ENCODE peak calls at places on chromosomes 2 and 18, in seven cellular contexts. E, F, U, V, C, D and L are unnamed samples.
A peak's percentile ranks its signal among the peaks of the same experiment; 100 is the strongest.

GRCh38 chr18:74378179-74378682 is 62.6 kb downstream of the C18orf63 start:
- DNase-seq in E (no peak), F (no peak), U (no peak), V (no peak), C (no peak), D (peak; percentile 17), L (no peak)

GRCh38 chr2:234071664-234072063 is 21.2 kb downstream of the SPP2 start:
- DNase-seq in E (peak; percentile 1), F (no peak), U (no peak), V (no peak), C (no peak), D (no peak), L (no peak)

GRCh38 chr2:211390506-211390905 is 834.1 kb downstream of the CPS1 start:
- DNase-seq in E (no peak), F (peak; percentile 47), U (no peak), V (no peak), C (no peak), D (no peak), L (no peak)

GRCh38 chr2:176398783-176399182 is 129.5 kb downstream of the MTX2 start:
- DNase-seq in E (no peak), F (no peak), U (peak; percentile 59), V (no peak), C (no peak), D (no peak), L (no peak)

GRCh38 chr2:107263596-107264090 is 377.7 kb upstream of the ST6GAL2 start:
- DNase-seq in E (no peak), F (no peak), U (no peak), V (no peak), C (no peak), D (no peak), L (no peak)

GRCh38 chr2:127175406-127175805 is 44.7 kb downstream of the CYP27C1 start:
- DNase-seq in E (no peak), F (no peak), U (peak; percentile 25), V (no peak), C (no peak), D (no peak), L (peak; percentile 72)

GRCh38 chr2:234252766-234253165 is 202.3 kb downstream of the SPP2 start:
- DNase-seq in E (no peak), F (no peak), U (no peak), V (no peak), C (no peak), D (no peak), L (no peak)

GRCh38 chr2:71277536-71278103 is 50.7 kb upstream of the PAIP2B start:
- DNase-seq in E (peak; percentile 40), F (peak; percentile 87), U (peak; percentile 58), V (peak; percentile 34), C (peak; percentile 82), D (peak; percentile 52), L (peak; percentile 35)

GRCh38 chr2:69559696-69560482 is 83.7 kb downstream of the AAK1 start:
- DNase-seq in E (peak; percentile 56), F (peak; percentile 81), U (peak; percentile 80), V (peak; percentile 66), C (peak; percentile 94), D (peak; percentile 66), L (peak; percentile 72)

GRCh38 chr2:200944467-200945394 is 18.7 kb downstream of the ORC2 start:
- DNase-seq in E (no peak), F (no peak), U (peak; percentile 98), V (peak; percentile 95), C (no peak), D (no peak), L (peak; percentile 66)

GRCh38 chr18:79579807-79580480 is 99.7 kb upstream of the CTDP1 start:
- DNase-seq in E (no peak), F (no peak), U (no peak), V (no peak), C (no peak), D (no peak), L (no peak)

GRCh38 chr18:57819671-57820460 is 16.8 kb upstream of the ATP8B1 start:
- DNase-seq in E (no peak), F (no peak), U (peak; percentile 90), V (peak; percentile 48), C (peak; percentile 16), D (no peak), L (peak; percentile 84)

GRCh38 chr18:73895701-73896100 is 251.9 kb downstream of the FBXO15 start:
- DNase-seq in E (no peak), F (no peak), U (peak; percentile 93), V (no peak), C (peak; percentile 59), D (no peak), L (peak; percentile 51)

DNA sequence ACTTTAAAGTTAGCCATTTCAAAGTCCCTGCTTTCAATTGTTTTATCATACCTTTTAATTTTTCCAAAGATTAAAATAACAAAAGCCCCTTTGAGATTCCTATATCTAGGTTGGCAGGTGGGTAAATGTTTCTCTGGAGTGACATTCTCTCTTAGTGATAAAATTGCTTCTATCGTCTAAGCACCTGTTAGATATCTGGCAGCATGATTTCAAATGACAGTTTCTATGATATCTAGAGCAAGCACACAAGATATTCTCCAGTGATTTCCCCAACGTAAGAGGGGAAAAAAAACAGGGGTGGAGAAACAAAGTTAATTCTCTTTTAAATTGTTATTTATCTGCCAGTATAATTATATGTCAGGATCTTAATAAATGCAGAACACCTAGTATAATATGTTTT is 610.2 kb downstream of the DSC3 start:
- DNase-seq in E (no peak), F (no peak), U (no peak), V (no peak), C (no peak), D (no peak), L (no peak)
- TF ChIP-seq EZH2phosphoT487 in E (no peak), F (no peak), U (no peak), V (no peak), C (no peak), D (no peak), L (no peak)

GRCh38 chr2:221455214-221455613 is 116.9 kb downstream of the EPHA4 start:
- DNase-seq in E (no peak), F (no peak), U (no peak), V (no peak), C (no peak), D (no peak), L (no peak)
- TF ChIP-seq CTCF in E (no peak), F (no peak), U (no peak), V (no peak), C (no peak), D (no peak), L (no peak)

GRCh38 chr2:39243469-39244123 is at the start of gene CDKL4:
- DNase-seq in E (no peak), F (no peak), U (no peak), V (no peak), C (no peak), D (no peak), L (no peak)
- H3K4me3 ChIP-seq in E (no peak within 1 kb of the TSS), F (no peak within 1 kb of the TSS), U (no peak within 1 kb of the TSS), V (no peak within 1 kb of the TSS), C (no peak within 1 kb of the TSS), D (no peak within 1 kb of the TSS), L (no peak within 1 kb of the TSS)

DNA sequence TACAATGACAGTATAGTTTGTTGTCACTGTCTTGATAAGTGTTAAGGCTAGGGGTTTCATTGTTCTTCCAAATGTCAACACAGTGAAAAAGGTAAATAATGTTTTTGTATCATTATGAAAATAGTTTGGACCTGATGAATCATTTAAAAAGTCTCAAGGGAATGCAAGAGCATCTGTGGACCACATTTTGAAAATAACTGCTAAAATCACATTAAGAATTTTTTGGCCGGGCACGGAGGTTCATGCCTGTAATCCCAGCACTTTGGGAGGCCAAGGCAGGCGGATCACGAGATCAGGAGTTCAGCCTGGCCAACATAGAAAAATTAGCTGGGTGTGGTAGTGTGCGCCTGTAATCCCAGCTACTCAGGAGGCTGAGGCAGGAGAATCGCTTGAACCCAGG is 10.3 kb downstream of the SCN1A start:
- DNase-seq in E (no peak), F (no peak), U (no peak), V (no peak), C (no peak), D (no peak), L (no peak)
- TF ChIP-seq EZH2phosphoT487 in E (no peak), F (no peak), U (no peak), V (no peak), C (no peak), D (no peak), L (no peak)

GRCh38 chr18:76823574-76823973 is 1.2 kb downstream of the ZNF236 start:
- DNase-seq in E (peak; percentile 53), F (peak; percentile 67), U (no peak), V (no peak), C (peak; percentile 81), D (no peak), L (peak; percentile 60)
- TF ChIP-seq CTCF in E (peak; percentile 63), F (peak; percentile 44), U (peak; percentile 21), V (peak; percentile 47), C (peak; percentile 44), D (no peak), L (peak; percentile 42)

GRCh38 chr2:137991078-137991477 is 26.8 kb downstream of the HNMT start:
- DNase-seq in E (no peak), F (no peak), U (no peak), V (no peak), C (no peak), D (no peak), L (no peak)
- H3K4me3 ChIP-seq in E (no peak overlapping the region), F (no peak overlapping the region), U (no peak overlapping the region), V (no peak overlapping the region), C (no peak overlapping the region), D (no peak overlapping the region), L (no peak overlapping the region)

GRCh38 chr2:179343945-179344279 is 79.3 kb upstream of the SESTD1 start:
- DNase-seq in E (no peak), F (no peak), U (no peak), V (no peak), C (no peak), D (no peak), L (no peak)

GRCh38 chr2:179344970-179345369 is 80.3 kb upstream of the SESTD1 start:
- DNase-seq in E (no peak), F (no peak), U (no peak), V (no peak), C (no peak), D (no peak), L (no peak)

GRCh38 chr2:179341152-179341866 is 76.7 kb upstream of the SESTD1 start:
- DNase-seq in E (no peak), F (no peak), U (no peak), V (no peak), C (no peak), D (no peak), L (no peak)

GRCh38 chr2:179340678-179341077 is 76.0 kb upstream of the SESTD1 start:
- DNase-seq in E (no peak), F (peak; percentile 36), U (peak; percentile 56), V (peak; percentile 19), C (peak; percentile 55), D (peak; percentile 19), L (peak; percentile 18)

GRCh38 chr2:179344280-179344961 is 79.8 kb upstream of the SESTD1 start:
- DNase-seq in E (no peak), F (no peak), U (peak; percentile 15), V (no peak), C (no peak), D (no peak), L (peak; percentile 35)
- TF ChIP-seq EZH2phosphoT487 in E (no peak), F (no peak), U (no peak), V (no peak), C (no peak), D (no peak), L (no peak)